ENCODE peak calls at places on chromosomes 4 and X, in five cellular contexts. S is ACHN, X is MV-4-11, E is choroid plexus epithelial cell, T is GM10248. K is an unnamed sample.

GRCh38 chr4:88054909-88055308 is 47.5 kb downstream of the PKD2 start:
- DNase-seq in E (peak), T (peak), X (peak), S (peak), K (no peak)

GRCh38 chrX:11887175-11887574 is 129.1 kb downstream of the MSL3 start:
- DNase-seq in S (no peak), T (no peak), E (no peak), X (no peak), K (no peak)

GRCh38 chr4:46442963-46443362 is 53.0 kb upstream of the GABRA2 start:
- DNase-seq in X (no peak), E (peak), T (no peak), S (no peak), K (no peak)

GRCh38 chr4:108313546-108314339 is 145.0 kb upstream of the LEF1 start:
- DNase-seq in T (no peak), S (no peak), X (no peak), E (no peak), K (no peak)

GRCh38 chr4:3635090-3635820 is 103.0 kb upstream of the LRPAP1 start:
- DNase-seq in S (no peak), T (no peak), X (no peak), E (no peak), K (no peak)

GRCh38 chrX:33156152-33156726 is 55.1 kb downstream of the DMD start:
- DNase-seq in S (no peak), T (no peak), E (peak), X (no peak), K (no peak)

GRCh38 chr4:76078033-76078613 is 3.6 kb downstream of the ART3 start:
- DNase-seq in T (no peak), E (peak), S (no peak), X (no peak), K (no peak)

GRCh38 chrX:22575161-22575845 is 302.6 kb downstream of the CBLL2 start:
- DNase-seq in S (no peak), T (no peak), X (peak), E (no peak), K (no peak)

GRCh38 chr4:120291541-120291940 is 224.9 kb upstream of the MAD2L1 start:
- DNase-seq in X (peak), T (no peak), S (no peak), E (no peak), K (no peak)

GRCh38 chr4:177051473-177052060 is 258.1 kb upstream of the NEIL3 start:
- DNase-seq in X (peak), S (peak), E (peak), T (peak), K (peak)

GRCh38 chr4:162274354-162274753 is 110.6 kb upstream of the FSTL5 start:
- DNase-seq in X (peak), S (no peak), T (peak), E (peak), K (no peak)

GRCh38 chr4:17283832-17284231 is 228.1 kb downstream of the QDPR start:
- DNase-seq in X (no peak), S (no peak), E (no peak), T (no peak), K (no peak)

GRCh38 chrX:1502241-1502640 is 34.7 kb downstream of the P2RY8 start:
- DNase-seq in X (peak), T (peak), E (no peak), S (no peak), K (peak)

GRCh38 chr4:151610229-151610628 is 150.6 kb downstream of the GATB start:
- DNase-seq in S (no peak), E (no peak), X (no peak), T (no peak), K (no peak)

GRCh38 chrX:24494544-24495113 is 29.5 kb downstream of the PDK3 start:
- DNase-seq in T (no peak), E (peak), X (peak), S (no peak), K (no peak)

GRCh38 chr4:3871181-3871852 is 105.1 kb downstream of the ADRA2C start:
- DNase-seq in S (no peak), E (no peak), X (no peak), T (no peak), K (peak)

GRCh38 chrX:28794751-28795150 is 207.5 kb downstream of the IL1RAPL1 start:
- DNase-seq in X (no peak), S (no peak), E (no peak), T (no peak), K (no peak)

GRCh38 chrX:3052864-3053263 is 11.6 kb downstream of the ARSF start:
- DNase-seq in E (no peak), X (no peak), S (no peak), T (no peak), K (no peak)

GRCh38 chrX:136870064-136870463 is 10.5 kb downstream of the RBMX start:
- DNase-seq in E (no peak), X (peak), S (no peak), T (no peak), K (no peak)

GRCh38 chr4:114316789-114317188 is 281.8 kb upstream of the UGT8 start:
- DNase-seq in E (no peak), S (no peak), T (no peak), X (no peak), K (no peak)

GRCh38 chr4:151322565-151322964 is 2.8 kb downstream of the SH3D19 start:
- DNase-seq in T (no peak), E (peak), X (no peak), S (no peak), K (no peak)

GRCh38 chr4:84666444-84666843 is 83.5 kb downstream of the CDS1 start:
- DNase-seq in T (no peak), X (no peak), E (no peak), S (no peak), K (no peak)

GRCh38 chr4:1258457-1258856 is 9.5 kb upstream of the CTBP1 start:
- DNase-seq in T (no peak), X (no peak), E (no peak), S (no peak), K (no peak)

GRCh38 chrX:48025561-48025960 is 18.8 kb downstream of the SPACA5 start:
- DNase-seq in T (peak), S (peak), X (peak), E (peak), K (peak)

GRCh38 chr4:175622887-175623286 is 189.2 kb downstream of the GPM6A start:
- DNase-seq in S (peak), X (no peak), T (no peak), E (no peak), K (no peak)

GRCh38 chrX:118693843-118694242 is 33.6 kb upstream of the IL13RA1 start:
- DNase-seq in X (no peak), T (no peak), S (no peak), E (no peak), K (no peak)

GRCh38 chrX:145552643-145553042 is 265.0 kb upstream of the SLITRK2 start:
- DNase-seq in S (peak), X (no peak), T (no peak), E (no peak), K (no peak)

GRCh38 chrX:39957816-39958561 is 139.8 kb downstream of the BCOR start:
- DNase-seq in X (no peak), S (no peak), E (no peak), T (no peak), K (no peak)

GRCh38 chrX:153592966-153593688 is 5.8 kb downstream of the CCNQ start:
- DNase-seq in X (no peak), E (no peak), S (no peak), T (no peak), K (no peak)